ENCODE peak calls at places on chromosomes 3 and 15, in four cellular contexts. C is IMR-90, E is H1, A is mesendoderm. L is an unnamed sample.

GRCh38 chr15:89217031-89217430 is 4.3 kb downstream of the RLBP1 start:
- DNase-seq in C (no peak), E (no peak), A (no peak), L (no peak)

GRCh38 chr3:184759666-184760200 is 47.9 kb upstream of the MAGEF1 start:
- DNase-seq in C (no peak), E (no peak), A (no peak), L (peak; percentile 24)

GRCh38 chr3:35659808-35660207 is 20.5 kb downstream of the ARPP21 start:
- DNase-seq in C (no peak), E (no peak), A (no peak), L (no peak)

GRCh38 chr15:67805008-67805681 is 20.2 kb upstream of the SKOR1 start:
- DNase-seq in C (no peak), E (no peak), A (no peak), L (no peak)

GRCh38 chr15:25554640-25555039 is 115.8 kb upstream of the UBE3A start:
- DNase-seq in C (no peak), E (no peak), A (no peak), L (no peak)

GRCh38 chr3:127123533-127123932 is 69.4 kb upstream of the PRR23E start:
- DNase-seq in C (no peak), E (no peak), A (no peak), L (no peak)

GRCh38 chr3:106392905-106393304 is 524.1 kb upstream of the CBLB start:
- DNase-seq in C (peak; percentile 26), E (no peak), A (no peak), L (no peak)

GRCh38 chr15:43899928-43900327 is 73.1 kb downstream of the WDR76 start:
- DNase-seq in C (no peak), E (no peak), A (no peak), L (no peak)

GRCh38 chr3:54067060-54067459 is 55.3 kb upstream of the CACNA2D3 start:
- DNase-seq in C (no peak), E (no peak), A (no peak), L (no peak)

GRCh38 chr3:185677146-185677829 is 91.2 kb downstream of the SENP2 start:
- DNase-seq in C (peak; percentile 77), E (no peak), A (peak; percentile 89), L (no peak)

GRCh38 chr3:74605437-74605836 is 9.0 kb downstream of the CNTN3 start:
- DNase-seq in C (no peak), E (no peak), A (no peak), L (no peak)

GRCh38 chr15:36755341-36755740 is 175.9 kb downstream of the CDIN1 start:
- DNase-seq in C (no peak), E (no peak), A (no peak), L (no peak)

GRCh38 chr3:187836848-187837770 is 91.8 kb upstream of the BCL6 start:
- DNase-seq in C (peak; percentile 10), E (no peak), A (no peak), L (no peak)

GRCh38 chr3:41002104-41002503 is 197.2 kb upstream of the CTNNB1 start:
- DNase-seq in C (no peak), E (no peak), A (no peak), L (no peak)

GRCh38 chr3:10806001-10806400 is 10.0 kb upstream of the SLC6A11 start:
- DNase-seq in C (no peak), E (no peak), A (no peak), L (no peak)

GRCh38 chr15:47383102-47383501 is 334.2 kb upstream of the SEMA6D start:
- DNase-seq in C (no peak), E (no peak), A (no peak), L (no peak)

GRCh38 chr15:63340353-63340752 is 41.3 kb downstream of the CA12 start:
- DNase-seq in C (no peak), E (no peak), A (no peak), L (no peak)

GRCh38 chr3:68007621-68008226 is 353.3 kb upstream of the SUCLG2 start:
- DNase-seq in C (no peak), E (peak; percentile 21), A (peak; percentile 55), L (peak; percentile 69)

GRCh38 chr15:92429378-92430066 is 35.8 kb downstream of the ST8SIA2 start:
- DNase-seq in C (peak; percentile 61), E (no peak), A (peak; percentile 86), L (no peak)

DNA sequence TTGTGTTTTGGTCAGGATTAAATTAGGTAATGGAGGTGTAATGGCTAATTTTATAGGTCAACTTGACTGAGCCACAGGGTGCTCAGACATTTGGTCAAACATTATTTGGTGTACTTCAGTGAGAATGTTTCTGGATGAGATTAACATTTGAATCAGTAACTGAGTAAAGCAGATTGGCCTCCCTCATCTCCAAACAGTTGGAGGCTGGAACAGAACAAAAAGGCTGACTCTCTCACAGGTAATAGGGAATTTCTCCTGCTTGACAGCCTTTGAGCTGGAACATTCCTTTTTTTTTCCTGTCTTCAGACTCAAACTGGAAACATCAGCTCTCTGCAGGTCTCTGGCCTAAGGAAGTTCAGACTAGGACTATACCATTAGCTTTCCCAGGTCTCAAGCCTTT is 280.7 kb downstream of the ZBTB20 start:
- DNase-seq in C (no peak), E (no peak), A (no peak), L (no peak)
- H4K5ac ChIP-seq in C (no peak overlapping the region), E (no peak overlapping the region), A (no peak overlapping the region), L (no peak overlapping the region)

GRCh38 chr3:12935861-12936830 is 94.8 kb upstream of the RPL32 start:
- DNase-seq in C (no peak), E (no peak), A (no peak), L (no peak)
- H3K23ac ChIP-seq in C (no peak overlapping the region), E (no peak overlapping the region), A (no peak overlapping the region), L (no peak overlapping the region)

GRCh38 chr3:124883766-124884473 is 3.2 kb downstream of the ITGB5 start:
- DNase-seq in C (peak; percentile 65), E (no peak), A (no peak), L (no peak)
- H3K4me2 ChIP-seq in C (peak overlapping the region; percentile 32), E (peak overlapping the region; percentile 93), A (peak overlapping the region; percentile 6), L (peak overlapping the region; percentile 5)

GRCh38 chr3:128504533-128504915 is 11.5 kb upstream of the GATA2 start:
- DNase-seq in C (no peak), E (no peak), A (no peak), L (peak; percentile 23)
- H4K5ac ChIP-seq in C (no peak overlapping the region), E (no peak overlapping the region), A (no peak overlapping the region), L (no peak overlapping the region)

DNA sequence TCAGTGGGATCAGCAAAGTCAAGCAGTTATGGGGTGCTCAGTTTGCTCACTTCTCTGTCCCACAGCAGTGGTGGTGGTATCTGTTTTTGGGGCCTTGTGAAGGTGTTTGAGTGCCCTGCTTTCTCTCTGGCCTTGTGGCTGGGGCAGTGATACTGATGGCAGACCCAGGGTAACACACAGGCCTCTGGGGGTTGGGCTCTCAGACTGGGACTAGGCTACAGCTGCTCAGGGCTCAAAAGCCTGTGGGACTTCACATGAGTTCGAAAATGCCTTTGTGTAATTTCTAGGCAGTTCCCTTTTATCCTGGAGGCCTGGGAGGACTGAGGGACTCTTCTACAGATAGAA is 75.3 kb downstream of the STXBP5L start:
- DNase-seq in C (no peak), E (no peak), A (no peak), L (no peak)
- H3K23ac ChIP-seq in C (no peak overlapping the region), E (no peak overlapping the region), A (no peak overlapping the region), L (no peak overlapping the region)

GRCh38 chr3:117011687-117012250 is 302.2 kb downstream of the TUSC7 start:
- DNase-seq in C (no peak), E (no peak), A (no peak), L (no peak)

GRCh38 chr3:117003501-117003900 is 293.9 kb downstream of the TUSC7 start:
- DNase-seq in C (no peak), E (no peak), A (no peak), L (no peak)

GRCh38 chr3:117010316-117010715 is 300.7 kb downstream of the TUSC7 start:
- DNase-seq in C (no peak), E (no peak), A (no peak), L (no peak)

GRCh38 chr3:117006123-117006522 is 296.5 kb downstream of the TUSC7 start:
- DNase-seq in C (no peak), E (no peak), A (peak; percentile 5), L (no peak)
- H3K4me2 ChIP-seq in C (no peak overlapping the region), E (no peak overlapping the region), A (no peak overlapping the region), L (no peak overlapping the region)

L was measured in H9.